ENCODE peak calls at places on chromosomes 11 and 22, in eight cellular contexts. I is CD8-positive, alpha-beta memory T cell; U is Peyer's patch; H is tibial nerve; A is GM23248; B is neural progenitor cell; O is ovary; R is prostate gland. J is an unnamed sample.
A peak's percentile ranks its signal among the peaks of the same experiment; 100 is the strongest.

GRCh38 chr11:125167954-125168821 is 3.6 kb downstream of the PKNOX2 start:
- DNase-seq in I (no peak), U (peak; percentile 2), H (no peak), A (peak; percentile 41), B (peak; percentile 32), O (no peak), R (peak; percentile 31), J (no peak)

GRCh38 chr11:63567044-63567840 is 4.1 kb upstream of the PLAAT2 start:
- DNase-seq in I (peak; percentile 86), U (peak; percentile 63), H (no peak), A (peak; percentile 90), B (no peak), O (no peak), R (peak; percentile 24), J (no peak)

GRCh38 chr22:49269371-49269770 is 558.3 kb downstream of the BRD1 start:
- DNase-seq in I (no peak), U (no peak), H (no peak), A (no peak), B (peak; percentile 36), O (no peak), R (no peak), J (no peak)

GRCh38 chr22:36180038-36180880 is 19.7 kb upstream of the APOL3 start:
- DNase-seq in I (peak; percentile 71), U (peak; percentile 86), H (peak; percentile 84), A (peak; percentile 81), B (peak; percentile 86), O (peak; percentile 81), R (peak; percentile 78), J (peak; percentile 92)

GRCh38 chr22:45033136-45033535 is 23.3 kb upstream of the PHF21B start:
- DNase-seq in I (no peak), U (no peak), H (no peak), A (no peak), B (no peak), O (no peak), R (no peak), J (no peak)

GRCh38 chr11:69008774-69009440 is 4.1 kb downstream of the MRGPRF start:
- DNase-seq in I (no peak), U (peak; percentile 70), H (peak; percentile 66), A (peak; percentile 100), B (no peak), O (peak; percentile 83), R (no peak), J (peak; percentile 96)

GRCh38 chr22:18024276-18024939 is at the start of gene MICAL3:
- DNase-seq in I (peak; percentile 55), U (peak; percentile 80), H (no peak), A (peak; percentile 92), B (peak; percentile 82), O (peak; percentile 74), R (peak; percentile 57), J (peak; percentile 84)

GRCh38 chr11:134352111-134352510 is 20.3 kb downstream of the GLB1L2 start:
- DNase-seq in I (no peak), U (no peak), H (no peak), A (no peak), B (no peak), O (no peak), R (no peak), J (no peak)

GRCh38 chr22:40484906-40485660 is 114.7 kb downstream of the SGSM3 start:
- DNase-seq in I (no peak), U (no peak), H (no peak), A (peak; percentile 60), B (no peak), O (no peak), R (no peak), J (no peak)

GRCh38 chr11:33980896-33981295 is 70.6 kb upstream of the CAPRIN1 start:
- DNase-seq in I (no peak), U (no peak), H (no peak), A (no peak), B (no peak), O (no peak), R (no peak), J (no peak)

GRCh38 chr11:72446929-72447753 is 12.8 kb upstream of the CLPB start:
- DNase-seq in I (peak; percentile 29), U (no peak), H (no peak), A (peak; percentile 77), B (peak; percentile 48), O (no peak), R (peak; percentile 8), J (no peak)

GRCh38 chr11:130613396-130613795 is 165.0 kb downstream of the ADAMTS15 start:
- DNase-seq in I (no peak), U (no peak), H (no peak), A (no peak), B (no peak), O (no peak), R (no peak), J (no peak)

GRCh38 chr11:70423523-70424505 is 25.5 kb downstream of the CTTN start:
- DNase-seq in I (peak; percentile 49), U (no peak), H (no peak), A (peak; percentile 87), B (peak; percentile 23), O (no peak), R (no peak), J (peak; percentile 65)

GRCh38 chr11:124759268-124760204 is 2.6 kb downstream of the ESAM start:
- DNase-seq in I (no peak), U (no peak), H (no peak), A (no peak), B (peak; percentile 62), O (no peak), R (no peak), J (peak; percentile 85)

GRCh38 chr11:64152841-64153691 is 12.8 kb downstream of the MACROD1 start:
- DNase-seq in I (peak; percentile 54), U (peak; percentile 83), H (peak; percentile 27), A (peak; percentile 75), B (peak; percentile 76), O (peak; percentile 78), R (peak; percentile 52), J (peak; percentile 86)

GRCh38 chr11:118272001-118272400 is 7.9 kb upstream of the MPZL2 start:
- DNase-seq in I (no peak), U (no peak), H (no peak), A (no peak), B (no peak), O (no peak), R (no peak), J (no peak)

GRCh38 chr11:111449696-111450479 is 62.3 kb downstream of the BTG4 start:
- DNase-seq in I (no peak), U (no peak), H (no peak), A (no peak), B (no peak), O (no peak), R (no peak), J (no peak)

GRCh38 chr22:46057762-46058420 is 80.9 kb upstream of the WNT7B start:
- DNase-seq in I (no peak), U (peak; percentile 47), H (peak; percentile 53), A (peak; percentile 85), B (no peak), O (peak; percentile 45), R (peak; percentile 84), J (peak; percentile 73)
- H3K4me1 ChIP-seq in I (peaks cover 36% of the 10 kb centered on the region), U (no peaks in the 10 kb centered on the region), H (peaks cover 74% of the 10 kb centered on the region), A (peaks cover 52% of the 10 kb centered on the region), B (no peaks in the 10 kb centered on the region), O (peaks cover 32% of the 10 kb centered on the region), R (peaks cover 27% of the 10 kb centered on the region), J (peaks cover 40% of the 10 kb centered on the region)

GRCh38 chr22:23234409-23235161 is 54.3 kb downstream of the BCR start:
- DNase-seq in I (no peak), U (no peak), H (no peak), A (no peak), B (no peak), O (no peak), R (no peak), J (no peak)

GRCh38 chr22:23233746-23234408 is 53.6 kb downstream of the BCR start:
- DNase-seq in I (no peak), U (no peak), H (peak; percentile 61), A (peak; percentile 81), B (no peak), O (peak; percentile 37), R (no peak), J (peak; percentile 75)

GRCh38 chr22:23232094-23232905 is 52.0 kb downstream of the BCR start:
- DNase-seq in I (no peak), U (no peak), H (no peak), A (no peak), B (no peak), O (no peak), R (no peak), J (no peak)

GRCh38 chr22:23231471-23232093 is 51.3 kb downstream of the BCR start:
- DNase-seq in I (no peak), U (peak; percentile 14), H (no peak), A (peak; percentile 32), B (no peak), O (no peak), R (no peak), J (peak; percentile 12)

GRCh38 chr22:23233084-23233501 is 52.8 kb downstream of the BCR start:
- DNase-seq in I (no peak), U (no peak), H (no peak), A (peak; percentile 42), B (no peak), O (no peak), R (no peak), J (no peak)
- H3K27ac ChIP-seq in I (no peak overlapping the region), U (no peak overlapping the region), H (no peak overlapping the region), A (no peak overlapping the region), B (no peak overlapping the region), O (no peak overlapping the region), R (no peak overlapping the region), J (no peak overlapping the region)

GRCh38 chr11:62430350-62430749 is 11.5 kb downstream of the SCGB1A1 start:
- DNase-seq in I (no peak), U (no peak), H (no peak), A (peak; percentile 13), B (no peak), O (no peak), R (no peak), J (no peak)
- H3K4me1 ChIP-seq in I (peaks cover 26% of the 10 kb centered on the region), U (peaks cover 8% of the 10 kb centered on the region), H (peaks cover 66% of the 10 kb centered on the region), A (peaks cover 44% of the 10 kb centered on the region), B (peaks cover 18% of the 10 kb centered on the region), O (peaks cover 10% of the 10 kb centered on the region), R (peaks cover 6% of the 10 kb centered on the region), J (peaks cover 12% of the 10 kb centered on the region)

DNA sequence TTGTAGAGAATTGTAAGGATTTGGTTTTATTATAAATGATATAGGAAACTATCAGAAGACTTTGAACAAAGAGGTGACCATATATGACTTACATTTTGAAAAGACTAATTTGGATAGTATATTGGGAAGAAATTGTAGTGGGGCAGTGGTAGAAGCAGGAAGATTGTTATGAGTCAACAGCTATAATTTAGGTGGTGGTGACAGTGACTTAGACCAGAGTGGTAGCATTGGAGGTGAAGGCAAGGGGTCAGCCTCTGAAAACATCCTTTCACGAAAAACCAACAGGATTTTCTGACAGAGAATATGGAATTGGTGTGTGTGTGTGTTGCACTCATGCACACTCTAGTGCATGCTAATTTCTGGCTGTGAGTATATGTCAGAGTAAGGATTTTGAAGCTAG is 8.1 kb upstream of the HBE1 start:
- DNase-seq in I (no peak), U (no peak), H (no peak), A (no peak), B (no peak), O (no peak), R (no peak), J (no peak)
- H3K27ac ChIP-seq in I (no peak overlapping the region), U (no peak overlapping the region), H (no peak overlapping the region), A (no peak overlapping the region), B (no peak overlapping the region), O (no peak overlapping the region), R (no peak overlapping the region), J (no peak overlapping the region)